ENCODE peak calls at places on chromosomes 4 and X, in nine cellular contexts. S is uterus; I is endothelial cell; P is AML-193; Y is mesothelial cell of epicardium; F is progenitor cell of endocrine pancreas; E is T-helper 1 cell; J is CD8-positive, alpha-beta memory T cell; C is stromal cell of bone marrow. D is an unnamed sample.

GRCh38 chr4:89788243-89789072 is 48.5 kb downstream of the SNCA start:
- DNase-seq in J (no peak), C (no peak), F (no peak), E (no peak), Y (no peak), I (no peak), S (peak), P (no peak), D (peak)

GRCh38 chrX:53438174-53438831 is 4.1 kb upstream of the HSD17B10 start:
- DNase-seq in P (no peak), C (no peak), Y (no peak), I (no peak), E (no peak), S (no peak), J (no peak), F (no peak), D (no peak)

GRCh38 chr4:142045996-142046395 is 409.6 kb downstream of the IL15 start:
- DNase-seq in E (no peak), Y (no peak), S (no peak), J (no peak), F (no peak), I (no peak), P (no peak), C (no peak), D (no peak)

GRCh38 chr4:6415306-6415705 is 57.1 kb downstream of the PPP2R2C start:
- DNase-seq in I (no peak), J (no peak), S (no peak), F (no peak), C (no peak), Y (no peak), P (no peak), E (no peak), D (no peak)

GRCh38 chr4:101806914-101807313 is 16.4 kb downstream of the BANK1 start:
- DNase-seq in S (no peak), E (no peak), P (no peak), F (no peak), Y (no peak), I (no peak), J (no peak), C (peak), D (no peak)

GRCh38 chrX:110786486-110786885 is 9.1 kb downstream of the CHRDL1 start:
- DNase-seq in J (no peak), Y (no peak), P (no peak), S (no peak), C (no peak), F (no peak), E (no peak), I (no peak), D (no peak)

GRCh38 chr4:118173956-118174355 is 139.7 kb downstream of the NDST3 start:
- DNase-seq in J (no peak), E (no peak), C (peak), F (no peak), I (no peak), S (no peak), Y (no peak), P (no peak), D (no peak)

GRCh38 chr4:124564121-124564520 is 148.4 kb downstream of the ANKRD50 start:
- DNase-seq in F (no peak), C (peak), S (no peak), J (no peak), E (no peak), Y (no peak), I (no peak), P (no peak), D (no peak)

GRCh38 chr4:2333916-2334644 is 72.2 kb upstream of the MXD4 start:
- DNase-seq in E (no peak), J (no peak), P (no peak), Y (peak), C (no peak), I (peak), F (no peak), S (no peak), D (no peak)

GRCh38 chr4:71231073-71231752 is 107.6 kb upstream of the SLC4A4 start:
- DNase-seq in E (no peak), F (no peak), P (no peak), I (no peak), J (no peak), C (peak), Y (no peak), S (peak), D (peak)

GRCh38 chr4:6076391-6076790 is 58.2 kb upstream of the C4orf50 start:
- DNase-seq in Y (no peak), P (no peak), F (no peak), C (no peak), E (no peak), J (no peak), I (no peak), S (no peak), D (no peak)

GRCh38 chr4:113292371-113293042 is 243.1 kb downstream of the ANK2 start:
- DNase-seq in F (no peak), E (no peak), Y (no peak), S (peak), I (no peak), P (no peak), J (no peak), C (no peak), D (peak)

GRCh38 chrX:155662297-155662696 is 49.5 kb upstream of the TMLHE start:
- DNase-seq in C (no peak), I (no peak), S (no peak), E (no peak), P (peak), Y (no peak), J (no peak), F (no peak), D (no peak)

GRCh38 chrX:37922926-37923325 is 75.6 kb upstream of the DYNLT3 start:
- DNase-seq in J (no peak), Y (no peak), F (no peak), I (no peak), C (no peak), E (no peak), S (no peak), P (no peak), D (no peak)

GRCh38 chr4:4605849-4606248 is 64.0 kb upstream of the STX18 start:
- DNase-seq in P (no peak), J (no peak), F (no peak), C (no peak), I (no peak), S (no peak), Y (no peak), E (no peak), D (no peak)

GRCh38 chr4:53863731-53864130 is 200.7 kb downstream of the CHIC2 start:
- DNase-seq in F (no peak), Y (no peak), I (no peak), C (no peak), S (no peak), E (no peak), P (no peak), J (no peak), D (peak)

GRCh38 chr4:170743633-170744032 is 653.9 kb upstream of the AADAT start:
- DNase-seq in F (no peak), J (no peak), Y (no peak), E (no peak), P (no peak), I (no peak), S (no peak), C (no peak), D (no peak)

GRCh38 chr4:53119685-53120084 is 246.2 kb downstream of the SCFD2 start:
- DNase-seq in I (no peak), E (no peak), P (no peak), S (peak), F (no peak), Y (peak), J (no peak), C (no peak), D (peak)

GRCh38 chr4:110394871-110395270 is 81.1 kb upstream of the ENPEP start:
- DNase-seq in P (no peak), F (no peak), E (no peak), J (no peak), S (no peak), C (no peak), I (no peak), Y (no peak), D (no peak)

GRCh38 chrX:109600114-109600710 is 24.8 kb downstream of the KCNE5 start:
- DNase-seq in S (no peak), F (no peak), E (no peak), J (no peak), Y (no peak), P (peak), I (no peak), C (peak), D (peak)

GRCh38 chr4:7727727-7728126 is 211.9 kb downstream of the AFAP1 start:
- DNase-seq in C (no peak), P (no peak), I (no peak), F (no peak), E (no peak), Y (no peak), S (no peak), J (no peak), D (no peak)

GRCh38 chr4:947491-947971 is 15.3 kb downstream of the TMEM175 start:
- DNase-seq in P (no peak), F (no peak), I (no peak), Y (no peak), J (no peak), S (no peak), E (peak), C (no peak), D (no peak)

GRCh38 chrX:9928083-9928482 is 39.1 kb upstream of the CLDN34 start:
- DNase-seq in P (no peak), J (no peak), C (no peak), F (no peak), E (no peak), Y (no peak), S (no peak), I (no peak), D (peak)

GRCh38 chr4:54165011-54165410 is 64.1 kb upstream of the PDGFRA start:
- DNase-seq in F (no peak), I (no peak), J (no peak), C (no peak), S (no peak), Y (no peak), P (no peak), E (no peak), D (no peak)

GRCh38 chrX:153863251-153863991 is 22.6 kb downstream of the L1CAM start:
- DNase-seq in E (no peak), P (no peak), Y (no peak), J (no peak), C (no peak), F (no peak), S (no peak), I (no peak), D (no peak)

GRCh38 chr4:13455411-13455810 is 28.7 kb downstream of the RAB28 start:
- DNase-seq in S (no peak), I (no peak), E (no peak), J (no peak), P (no peak), Y (no peak), C (no peak), F (no peak), D (no peak)

GRCh38 chr4:137025484-137026059 is 506.7 kb downstream of the PCDH18 start:
- DNase-seq in J (no peak), Y (no peak), I (no peak), F (no peak), P (no peak), C (no peak), E (no peak), S (no peak), D (no peak)

GRCh38 chr4:71487324-71487677 is 148.5 kb downstream of the SLC4A4 start:
- DNase-seq in J (no peak), Y (no peak), C (no peak), E (no peak), F (no peak), P (no peak), S (no peak), I (no peak), D (peak)

GRCh38 chrX:129759576-129760061 is 20.1 kb upstream of the SASH3 start:
- DNase-seq in E (peak), S (no peak), P (peak), F (no peak), Y (no peak), C (peak), I (no peak), J (peak), D (no peak)

GRCh38 chrX:46849933-46850332 is 13.1 kb downstream of the RP2 start:
- DNase-seq in J (no peak), S (no peak), E (no peak), I (no peak), P (no peak), C (no peak), F (no peak), Y (no peak), D (no peak)

GRCh38 chr4:55326629-55327028 is 19.4 kb upstream of the SRD5A3 start:
- DNase-seq in E (no peak), J (no peak), Y (no peak), F (no peak), P (no peak), C (no peak), I (no peak), S (no peak), D (no peak)